ENCODE peak calls at places on chromosome 9, in six cellular contexts. Q is glutamatergic neuron; U is activated T-helper 1 cell treated with Interleukin-2 at 50 U/mL for 16 hours; J is stimulated activated CD8-positive, alpha-beta memory T cell treated with anti-CD3 and anti-CD28 coated beads, Interleukin-2, amount 100 ng/mL, for 1 hour; C is lung; V is amygdala. B is an unnamed sample.

GRCh38 chr9:116565986-116566385 is 121.1 kb upstream of the TRIM32 start:
- DNase-seq in Q (no peak), U (no peak), J (no peak), C (no peak), V (no peak), B (no peak)

GRCh38 chr9:130662099-130662926 is 2.1 kb upstream of the PRDM12 start:
- DNase-seq in Q (no peak), U (no peak), J (no peak), C (no peak), V (no peak), B (no peak)

GRCh38 chr9:127785023-127785932 is 556 bp upstream of the CDK9 start:
- DNase-seq in Q (peak), U (peak), J (peak), C (peak), V (peak), B (peak)

GRCh38 chr9:75086443-75087278 is 1.3 kb downstream of the NMRK1 start:
- DNase-seq in Q (no peak), U (no peak), J (no peak), C (peak), V (no peak), B (no peak)

GRCh38 chr9:121821326-121821725 is 169.9 kb downstream of the DAB2IP start:
- DNase-seq in Q (no peak), U (no peak), J (no peak), C (no peak), V (no peak), B (no peak)

GRCh38 chr9:72132052-72132451 is 17.2 kb upstream of the GDA start:
- DNase-seq in Q (no peak), U (no peak), J (no peak), C (no peak), V (no peak), B (no peak)

GRCh38 chr9:16866542-16866941 is 3.9 kb downstream of the BNC2 start:
- DNase-seq in Q (no peak), U (no peak), J (no peak), C (no peak), V (no peak), B (no peak)

GRCh38 chr9:121026768-121027167 is 23.3 kb downstream of the C5 start:
- DNase-seq in Q (no peak), U (no peak), J (no peak), C (no peak), V (no peak), B (no peak)

GRCh38 chr9:14488421-14489190 is 174.7 kb upstream of the NFIB start:
- DNase-seq in Q (no peak), U (no peak), J (no peak), C (no peak), V (no peak), B (no peak)

GRCh38 chr9:124020520-124021384 is 9.2 kb downstream of the LHX2 start:
- DNase-seq in Q (no peak), U (no peak), J (no peak), C (no peak), V (no peak), B (no peak)

GRCh38 chr9:23492126-23493002 is 333.7 kb downstream of the ELAVL2 start:
- DNase-seq in Q (no peak), U (no peak), J (no peak), C (no peak), V (no peak), B (no peak)

GRCh38 chr9:129348890-129349570 is 171.0 kb upstream of the IER5L start:
- DNase-seq in Q (no peak), U (no peak), J (no peak), C (no peak), V (no peak), B (no peak)

B was measured in effector CD8-positive, alpha-beta T cell.